ENCODE peak calls at places on chromosomes 7 and 10, in nine cellular contexts. W is esophagus squamous epithelium, V is cardiac muscle cell, O is lower lobe of right lung, K is tibial nerve, R is OCI-LY7, D is MM.1S, P is SJSA1, J is Peyer's patch. G is an unnamed sample. For H3K9me3, the result is how much of the 10 kb centered on the place peaks cover.

GRCh38 chr10:63744060-63744941 is 223.1 kb downstream of the REEP3 start:
- DNase-seq in W (no peak), V (peak), O (no peak), K (no peak), R (no peak), D (no peak), P (no peak), J (no peak), G (no peak)

GRCh38 chr7:18421297-18422004 is 74.1 kb upstream of the HDAC9 start:
- DNase-seq in W (no peak), V (no peak), O (no peak), K (no peak), R (peak), D (no peak), P (no peak), J (no peak), G (no peak)

GRCh38 chr7:45111298-45112223 is at the start of gene TBRG4:
- DNase-seq in W (peak), V (peak), O (peak), K (peak), R (peak), D (peak), P (peak), J (peak), G (peak)

GRCh38 chr7:129698516-129699418 is 87.2 kb downstream of the NRF1 start:
- DNase-seq in W (no peak), V (no peak), O (no peak), K (no peak), R (no peak), D (no peak), P (no peak), J (no peak), G (no peak)

GRCh38 chr7:468681-469590 is 50.7 kb downstream of the PDGFA start:
- DNase-seq in W (no peak), V (no peak), O (no peak), K (no peak), R (no peak), D (no peak), P (peak), J (no peak), G (no peak)

GRCh38 chr7:96212474-96212873 is 109.4 kb downstream of the SLC25A13 start:
- DNase-seq in W (no peak), V (no peak), O (no peak), K (no peak), R (no peak), D (no peak), P (no peak), J (no peak), G (no peak)

GRCh38 chr7:138064856-138065357 is 11.4 kb upstream of the AKR1D1 start:
- DNase-seq in W (no peak), V (peak), O (no peak), K (no peak), R (no peak), D (no peak), P (no peak), J (no peak), G (no peak)

GRCh38 chr10:124032982-124033886 is 60.2 kb downstream of the CHST15 start:
- DNase-seq in W (no peak), V (peak), O (no peak), K (no peak), R (no peak), D (no peak), P (no peak), J (no peak), G (no peak)

GRCh38 chr7:134552105-134552504 is 3.2 kb downstream of the AKR1B15 start:
- DNase-seq in W (no peak), V (no peak), O (no peak), K (no peak), R (no peak), D (no peak), P (no peak), J (no peak), G (no peak)

GRCh38 chr7:154484943-154485342 is 432.7 kb downstream of the DPP6 start:
- DNase-seq in W (no peak), V (no peak), O (no peak), K (no peak), R (no peak), D (no peak), P (no peak), J (no peak), G (no peak)

GRCh38 chr10:125026974-125027735 is 85.2 kb downstream of the ZRANB1 start:
- DNase-seq in W (no peak), V (no peak), O (no peak), K (no peak), R (no peak), D (no peak), P (no peak), J (no peak), G (no peak)

GRCh38 chr7:41007351-41007751 is 695.5 kb downstream of the INHBA start:
- DNase-seq in W (no peak), V (peak), O (no peak), K (no peak), R (no peak), D (no peak), P (no peak), J (no peak), G (no peak)

GRCh38 chr7:29878081-29878688 is 71.9 kb downstream of the WIPF3 start:
- DNase-seq in W (no peak), V (peak), O (no peak), K (peak), R (peak), D (peak), P (no peak), J (peak), G (no peak)

GRCh38 chr7:435518-436366 is 83.9 kb downstream of the PDGFA start:
- DNase-seq in W (no peak), V (no peak), O (peak), K (no peak), R (no peak), D (no peak), P (peak), J (no peak), G (no peak)

GRCh38 chr7:106273009-106273695 is 11.6 kb downstream of the NAMPT start:
- DNase-seq in W (no peak), V (no peak), O (no peak), K (no peak), R (no peak), D (peak), P (no peak), J (no peak), G (no peak)

GRCh38 chr10:79941146-79941545 is 7.8 kb downstream of the SFTPD start:
- DNase-seq in W (no peak), V (no peak), O (no peak), K (no peak), R (no peak), D (no peak), P (no peak), J (no peak), G (no peak)

GRCh38 chr10:21396889-21397288 is 128.6 kb downstream of the SKIDA1 start:
- DNase-seq in W (no peak), V (no peak), O (no peak), K (no peak), R (no peak), D (no peak), P (no peak), J (no peak), G (no peak)

GRCh38 chr10:21398549-21399345 is 126.7 kb downstream of the SKIDA1 start:
- DNase-seq in W (no peak), V (no peak), O (no peak), K (no peak), R (no peak), D (no peak), P (no peak), J (no peak), G (no peak)

GRCh38 chr10:21401196-21401595 is 124.3 kb downstream of the SKIDA1 start:
- DNase-seq in W (no peak), V (no peak), O (no peak), K (no peak), R (no peak), D (no peak), P (no peak), J (no peak), G (no peak)

GRCh38 chr10:21402606-21403083 is 122.8 kb downstream of the SKIDA1 start:
- DNase-seq in W (no peak), V (peak), O (no peak), K (no peak), R (no peak), D (no peak), P (no peak), J (no peak), G (no peak)

DNA sequence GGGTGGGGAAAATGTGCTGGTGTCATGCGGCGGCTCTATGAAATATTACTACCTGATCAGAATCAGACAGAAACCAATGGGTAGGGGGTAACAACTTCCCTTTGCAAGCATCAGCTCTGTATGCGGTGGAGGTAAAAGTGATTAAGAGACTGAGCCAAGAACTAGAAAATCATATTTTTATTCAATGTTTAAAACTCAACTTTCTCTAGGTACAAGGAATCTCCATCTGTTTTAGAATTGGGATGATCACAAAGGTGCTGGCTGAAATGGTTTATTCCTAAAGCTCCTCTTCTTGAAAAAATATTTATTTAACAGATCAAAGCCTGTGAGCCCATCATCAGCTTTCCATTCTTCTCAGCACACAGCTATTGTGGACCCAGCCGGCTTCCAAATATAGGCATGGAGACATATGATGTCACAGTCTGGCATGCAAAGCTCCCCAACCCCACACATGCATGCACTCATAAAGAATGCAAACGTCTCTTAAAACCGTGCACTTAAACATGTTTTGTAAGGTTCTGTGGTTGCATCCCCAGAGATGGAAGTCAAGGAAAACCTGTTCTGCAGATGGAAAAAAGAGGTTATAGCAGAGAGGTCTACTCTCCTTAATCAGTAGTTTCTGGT is 126.0 kb downstream of the SKIDA1 start:
- DNase-seq in W (no peak), V (peak), O (no peak), K (no peak), R (no peak), D (no peak), P (peak), J (no peak), G (no peak)
- H3K9me3 ChIP-seq in W (under half), V (under half), O (under half), K (under half), R (under half), D (under half), P (under half), J (under half), G (under half)

GRCh38 chr10:82238291-82238690 is 363.3 kb downstream of the NRG3 start:
- DNase-seq in W (no peak), V (no peak), O (no peak), K (no peak), R (no peak), D (no peak), P (no peak), J (no peak), G (no peak)
- H3K9me3 ChIP-seq in W (under half), V (under half), O (under half), K (under half), R (under half), D (under half), P (under half), J (under half), G (under half)

GRCh38 chr10:91149550-91149949 is 70.9 kb upstream of the PCGF5 start:
- DNase-seq in W (no peak), V (no peak), O (no peak), K (no peak), R (no peak), D (no peak), P (no peak), J (no peak), G (no peak)

GRCh38 chr10:91156196-91156595 is 64.3 kb upstream of the PCGF5 start:
- DNase-seq in W (no peak), V (no peak), O (no peak), K (no peak), R (no peak), D (no peak), P (no peak), J (no peak), G (no peak)

GRCh38 chr10:91154842-91155241 is 65.6 kb upstream of the PCGF5 start:
- DNase-seq in W (no peak), V (no peak), O (no peak), K (no peak), R (no peak), D (no peak), P (no peak), J (no peak), G (no peak)

GRCh38 chr10:91150631-91151030 is 69.8 kb upstream of the PCGF5 start:
- DNase-seq in W (no peak), V (no peak), O (no peak), K (no peak), R (no peak), D (no peak), P (no peak), J (no peak), G (no peak)

DNA sequence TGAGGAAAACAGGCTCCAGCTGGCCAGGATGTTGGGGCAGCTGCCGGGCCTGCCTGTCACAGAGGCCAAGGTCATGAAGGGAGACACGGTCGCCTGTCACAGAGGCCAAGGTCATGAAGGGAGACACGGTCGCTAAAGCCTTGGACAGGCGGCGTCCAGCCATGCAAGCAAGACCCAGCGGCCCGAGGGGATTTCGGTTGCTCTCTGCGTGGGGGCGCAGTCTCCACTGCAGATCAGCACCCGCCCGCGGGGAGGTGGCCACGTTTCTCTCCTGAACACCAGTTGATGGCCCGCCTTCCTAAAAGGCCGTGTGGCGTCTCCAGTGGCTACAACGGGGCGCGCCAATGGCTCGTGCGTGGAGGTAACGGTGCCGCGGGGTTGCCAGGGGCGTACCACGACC is 67.0 kb upstream of the PCGF5 start:
- DNase-seq in W (no peak), V (no peak), O (no peak), K (no peak), R (no peak), D (no peak), P (no peak), J (no peak), G (no peak)
- H3K9me3 ChIP-seq in W (under half), V (under half), O (under half), K (under half), R (under half), D (under half), P (under half), J (under half), G (under half)

DNA sequence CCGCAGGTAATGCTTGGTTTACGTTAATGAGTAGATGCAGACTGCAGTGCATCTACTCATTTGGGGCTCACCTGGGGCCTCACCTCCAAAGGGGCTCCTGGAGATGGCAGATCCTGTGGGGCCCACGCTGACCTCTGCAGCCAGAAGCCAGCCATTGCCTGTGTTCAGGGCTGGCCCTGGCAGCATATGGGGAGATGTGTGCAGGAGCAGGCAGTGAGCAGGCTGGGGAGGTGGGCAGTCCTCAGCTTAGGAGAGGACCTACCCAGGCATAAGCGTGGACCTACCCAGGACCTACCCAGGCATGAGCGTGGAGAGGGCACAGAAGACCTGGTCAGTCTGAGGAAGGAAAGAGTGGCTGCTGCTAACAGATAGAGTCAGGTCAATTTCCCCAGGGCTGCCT is 178.5 kb downstream of the PTPRN2 start:
- DNase-seq in W (no peak), V (no peak), O (no peak), K (no peak), R (no peak), D (no peak), P (no peak), J (no peak), G (no peak)
- H3K9me3 ChIP-seq in W (under half), V (under half), O (under half), K (under half), R (under half), D (under half), P (under half), J (under half), G (under half)

DNA sequence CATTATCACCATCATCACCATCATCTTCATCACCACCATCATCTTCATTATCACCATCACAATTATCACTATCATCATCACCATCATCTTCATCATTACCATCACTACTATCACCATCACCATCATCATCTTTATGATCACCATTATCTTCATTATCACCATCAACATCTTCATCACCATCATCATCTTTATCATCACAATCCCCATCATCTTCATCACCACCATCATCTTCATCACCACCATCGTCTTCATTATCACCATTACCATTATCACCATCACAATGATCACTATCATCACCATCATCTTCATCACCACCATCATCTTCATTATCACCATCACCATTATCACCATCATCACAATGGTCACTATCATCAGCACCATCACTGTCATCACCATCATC is 621.1 kb downstream of the PTPRN2 start:
- DNase-seq in W (no peak), V (no peak), O (no peak), K (no peak), R (no peak), D (no peak), P (no peak), J (no peak), G (no peak)
- H3K9me3 ChIP-seq in W (under half), V (under half), O (under half), K (under half), R (under half), D (under half), P (under half), J (under half), G (under half)

DNA sequence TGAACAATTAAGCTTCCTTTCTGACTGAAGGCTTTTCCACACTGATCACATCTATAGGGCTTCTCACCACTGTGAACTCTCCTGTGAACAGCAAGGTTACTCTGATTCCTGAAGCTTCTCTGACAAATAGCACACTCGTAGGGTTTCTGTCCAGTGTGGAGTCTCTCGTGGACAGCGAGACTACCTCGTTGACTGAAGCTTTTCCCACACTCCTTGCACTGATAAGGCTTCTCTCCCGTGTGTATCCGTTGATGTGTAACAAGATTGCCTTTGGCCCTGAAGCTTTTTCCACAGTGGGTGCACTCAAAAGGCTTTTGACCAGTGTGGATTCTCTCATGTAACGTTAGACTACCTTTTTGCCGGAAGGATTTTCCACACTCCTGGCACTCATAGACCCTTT is 4.4 kb downstream of the ZNF32 start:
- DNase-seq in W (no peak), V (peak), O (no peak), K (no peak), R (no peak), D (no peak), P (no peak), J (no peak), G (no peak)
- H3K9me3 ChIP-seq in W (half or more), V (under half), O (half or more), K (under half), R (under half), D (under half), P (under half), J (under half), G (under half)

GRCh38 chr7:6705959-6706665 is 635 bp downstream of the ZNF12 start:
- DNase-seq in W (no peak), V (peak), O (peak), K (no peak), R (peak), D (peak), P (peak), J (peak), G (peak)

DNA sequence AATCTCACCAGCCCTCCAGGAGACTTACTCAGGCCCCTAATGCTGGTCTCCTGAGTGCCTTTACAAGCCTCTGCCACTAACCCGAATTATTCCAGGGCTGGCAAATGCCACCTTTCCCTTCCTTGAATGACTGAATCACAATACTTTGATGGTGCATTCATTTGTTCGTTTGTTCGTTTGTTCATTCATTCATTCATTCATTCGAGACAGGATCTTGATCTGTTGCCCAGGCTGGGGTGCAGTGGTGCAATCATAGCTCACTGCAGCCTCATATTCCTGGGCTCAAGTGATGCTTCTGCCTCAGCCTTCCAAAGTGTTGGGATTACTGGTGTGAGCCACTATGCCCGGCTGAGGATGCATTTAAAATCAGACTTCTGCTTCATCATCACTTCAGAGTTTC is 6.0 kb downstream of the ZNF12 start:
- DNase-seq in W (no peak), V (no peak), O (no peak), K (no peak), R (no peak), D (no peak), P (no peak), J (no peak), G (no peak)
- H3K9me3 ChIP-seq in W (half or more), V (under half), O (under half), K (under half), R (under half), D (under half), P (under half), J (under half), G (under half)

DNA sequence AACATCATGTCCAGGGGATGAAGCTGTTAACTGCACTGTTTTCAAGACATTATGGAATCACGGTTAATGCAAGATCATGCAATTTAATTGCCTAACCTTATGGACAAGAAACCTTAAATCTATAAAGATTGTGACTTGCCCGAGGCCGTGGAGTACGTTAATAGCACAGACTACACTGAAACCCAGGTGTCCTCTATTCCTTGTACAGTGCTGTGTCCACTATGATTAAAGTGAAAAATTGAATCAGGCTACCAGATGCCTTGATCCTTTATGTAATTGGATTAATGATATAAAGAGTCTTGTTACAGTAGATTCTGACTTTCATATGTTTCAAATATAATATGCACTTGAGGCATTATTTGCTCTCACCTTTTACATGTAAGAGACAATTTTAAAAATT is 33.9 kb upstream of the ETV1 start:
- DNase-seq in W (no peak), V (no peak), O (no peak), K (no peak), R (no peak), D (no peak), P (no peak), J (no peak), G (no peak)
- H3K9me3 ChIP-seq in W (under half), V (under half), O (under half), K (under half), R (under half), D (under half), P (under half), J (under half), G (under half)

GRCh38 chr7:2100278-2101205 is 132.2 kb downstream of the MAD1L1 start:
- DNase-seq in W (no peak), V (no peak), O (no peak), K (no peak), R (peak), D (no peak), P (no peak), J (peak), G (no peak)
- H3K9me3 ChIP-seq in W (under half), V (under half), O (under half), K (under half), R (under half), D (under half), P (under half), J (under half), G (under half)

GRCh38 chr10:128606041-128606440 is 479.8 kb upstream of the MKI67 start:
- DNase-seq in W (no peak), V (no peak), O (no peak), K (no peak), R (no peak), D (no peak), P (no peak), J (no peak), G (no peak)
- H3K9me3 ChIP-seq in W (under half), V (under half), O (under half), K (under half), R (under half), D (under half), P (under half), J (under half), G (under half)